ENCODE peak calls at places on chromosome 18, in four cellular contexts. V, R, X and T are unnamed samples.

GRCh38 chr18:35939166-35939565 is 33.3 kb upstream of the RMP24 start:
- DNase-seq in V (no peak), R (no peak), X (peak; percentile 3), T (no peak)

GRCh38 chr18:79366177-79367094 is 29.3 kb upstream of the NFATC1 start:
- DNase-seq in V (no peak), R (no peak), X (no peak), T (no peak)

GRCh38 chr18:35432565-35433001 is 55.4 kb upstream of the ZNF396 start:
- DNase-seq in V (no peak), R (no peak), X (no peak), T (no peak)

GRCh38 chr18:38635706-38636105 is 1070.1 kb upstream of the CELF4 start:
- DNase-seq in V (no peak), R (no peak), X (no peak), T (no peak)

GRCh38 chr18:45839415-45840395 is 14.2 kb downstream of the SIGLEC15 start:
- DNase-seq in V (no peak), R (no peak), X (peak; percentile 62), T (no peak)

GRCh38 chr18:54830260-54830659 is 2.0 kb downstream of the RAB27B start:
- DNase-seq in V (no peak), R (no peak), X (peak; percentile 26), T (no peak)

GRCh38 chr18:54254265-54254758 is 15.0 kb upstream of the POLI start:
- DNase-seq in V (no peak), R (no peak), X (peak; percentile 77), T (no peak)

GRCh38 chr18:10041180-10041579 is 127.4 kb downstream of the VAPA start:
- DNase-seq in V (peak; percentile 92), R (no peak), X (no peak), T (peak; percentile 87)

GRCh38 chr18:3664563-3665178 is 214.7 kb downstream of the TGIF1 start:
- DNase-seq in V (no peak), R (no peak), X (no peak), T (no peak)

GRCh38 chr18:79456105-79456980 is 60.6 kb downstream of the NFATC1 start:
- DNase-seq in V (no peak), R (no peak), X (no peak), T (no peak)

GRCh38 chr18:34153711-34154110 is 71.0 kb downstream of the NOL4 start:
- DNase-seq in V (no peak), R (no peak), X (peak; percentile 21), T (no peak)

GRCh38 chr18:73979742-73980141 is 167.9 kb downstream of the FBXO15 start:
- DNase-seq in V (no peak), R (no peak), X (peak; percentile 66), T (no peak)

GRCh38 chr18:8426401-8426800 is 182.8 kb upstream of the RAB12 start:
- DNase-seq in V (no peak), R (no peak), X (no peak), T (no peak)

GRCh38 chr18:2433366-2433765 is 137.9 kb downstream of the METTL4 start:
- DNase-seq in V (no peak), R (no peak), X (no peak), T (no peak)

GRCh38 chr18:24369420-24369819 is 28.2 kb downstream of the OSBPL1A start:
- DNase-seq in V (no peak), R (no peak), X (no peak), T (no peak)

GRCh38 chr18:76721207-76721996 is 101.0 kb upstream of the ZNF236 start:
- DNase-seq in V (peak; percentile 38), R (no peak), X (no peak), T (no peak)

GRCh38 chr18:47809420-47809819 is 121.0 kb downstream of the SMAD2 start:
- DNase-seq in V (no peak), R (no peak), X (no peak), T (no peak)

GRCh38 chr18:73646772-73647171 is 500.9 kb downstream of the FBXO15 start:
- DNase-seq in V (no peak), R (no peak), X (peak; percentile 85), T (no peak)

GRCh38 chr18:77765468-77765867 is 515.8 kb downstream of the GALR1 start:
- DNase-seq in V (no peak), R (no peak), X (peak; percentile 51), T (no peak)

GRCh38 chr18:3624546-3624817 is 174.5 kb downstream of the TGIF1 start:
- DNase-seq in V (no peak), R (no peak), X (no peak), T (no peak)

GRCh38 chr18:74197705-74198341 is 49.5 kb downstream of the TIMM21 start:
- DNase-seq in V (no peak), R (no peak), X (no peak), T (peak; percentile 76)

GRCh38 chr18:77004555-77005380 is 127.8 kb downstream of the MBP start:
- DNase-seq in V (no peak), R (no peak), X (no peak), T (peak; percentile 69)

GRCh38 chr18:44668280-44668975 is 12.3 kb upstream of the SETBP1 start:
- DNase-seq in V (no peak), R (no peak), X (peak; percentile 2), T (no peak)

GRCh38 chr18:59737776-59738295 is 40.6 kb upstream of the CCBE1 start:
- DNase-seq in V (no peak), R (no peak), X (no peak), T (no peak)

GRCh38 chr18:60649816-60650215 is 277.2 kb upstream of the MC4R start:
- DNase-seq in V (no peak), R (no peak), X (no peak), T (no peak)

GRCh38 chr18:63586431-63586830 is 712 bp upstream of the SERPINB13 start:
- DNase-seq in V (no peak), R (no peak), X (no peak), T (no peak)

GRCh38 chr18:61597321-61597720 is 264.1 kb downstream of the CDH20 start:
- DNase-seq in V (no peak), R (no peak), X (no peak), T (no peak)

GRCh38 chr18:9539283-9539682 is 64.0 kb downstream of the RALBP1 start:
- DNase-seq in V (no peak), R (no peak), X (peak; percentile 96), T (no peak)

GRCh38 chr18:21853020-21853419 is 112.4 kb downstream of the MIB1 start:
- DNase-seq in V (no peak), R (peak; percentile 90), X (no peak), T (no peak)

GRCh38 chr18:75249672-75250470 is 39.3 kb downstream of the TSHZ1 start:
- DNase-seq in V (no peak), R (no peak), X (no peak), T (no peak)

GRCh38 chr18:75244336-75244735 is 33.7 kb downstream of the TSHZ1 start:
- DNase-seq in V (no peak), R (no peak), X (peak; percentile 6), T (peak; percentile 76)

GRCh38 chr18:68791801-68792200 is 6.1 kb upstream of the CCDC102B start:
- DNase-seq in V (no peak), R (no peak), X (no peak), T (no peak)

GRCh38 chr18:37450434-37451133 is 115.0 kb downstream of the CELF4 start:
- DNase-seq in V (no peak), R (no peak), X (no peak), T (no peak)

GRCh38 chr18:55875330-55875933 is 287.4 kb upstream of the TCF4 start:
- DNase-seq in V (no peak), R (no peak), X (no peak), T (no peak)

GRCh38 chr18:35060092-35060491 is 18.9 kb downstream of the MAPRE2 start:
- DNase-seq in V (no peak), R (no peak), X (no peak), T (no peak)

GRCh38 chr18:49168970-49169619 is 218.3 kb upstream of the SMAD7 start:
- DNase-seq in V (no peak), R (peak; percentile 63), X (no peak), T (no peak)
- H3K4me3 ChIP-seq in V (no peak overlapping the region), R (no peak overlapping the region), X (no peak overlapping the region), T (peak overlapping the region; percentile 51)

GRCh38 chr18:41072946-41073345 is 882.1 kb upstream of the PIK3C3 start:
- DNase-seq in V (no peak), R (no peak), X (no peak), T (no peak)
- H3K27ac ChIP-seq in V (no peak overlapping the region), R (no peak overlapping the region), X (no peak overlapping the region), T (no peak overlapping the region)

GRCh38 chr18:12274793-12275192 is 20.6 kb downstream of the CIDEA start:
- DNase-seq in V (no peak), R (no peak), X (no peak), T (no peak)

GRCh38 chr18:12276736-12277554 is 22.8 kb downstream of the CIDEA start:
- DNase-seq in V (peak; percentile 85), R (no peak), X (no peak), T (no peak)

DNA sequence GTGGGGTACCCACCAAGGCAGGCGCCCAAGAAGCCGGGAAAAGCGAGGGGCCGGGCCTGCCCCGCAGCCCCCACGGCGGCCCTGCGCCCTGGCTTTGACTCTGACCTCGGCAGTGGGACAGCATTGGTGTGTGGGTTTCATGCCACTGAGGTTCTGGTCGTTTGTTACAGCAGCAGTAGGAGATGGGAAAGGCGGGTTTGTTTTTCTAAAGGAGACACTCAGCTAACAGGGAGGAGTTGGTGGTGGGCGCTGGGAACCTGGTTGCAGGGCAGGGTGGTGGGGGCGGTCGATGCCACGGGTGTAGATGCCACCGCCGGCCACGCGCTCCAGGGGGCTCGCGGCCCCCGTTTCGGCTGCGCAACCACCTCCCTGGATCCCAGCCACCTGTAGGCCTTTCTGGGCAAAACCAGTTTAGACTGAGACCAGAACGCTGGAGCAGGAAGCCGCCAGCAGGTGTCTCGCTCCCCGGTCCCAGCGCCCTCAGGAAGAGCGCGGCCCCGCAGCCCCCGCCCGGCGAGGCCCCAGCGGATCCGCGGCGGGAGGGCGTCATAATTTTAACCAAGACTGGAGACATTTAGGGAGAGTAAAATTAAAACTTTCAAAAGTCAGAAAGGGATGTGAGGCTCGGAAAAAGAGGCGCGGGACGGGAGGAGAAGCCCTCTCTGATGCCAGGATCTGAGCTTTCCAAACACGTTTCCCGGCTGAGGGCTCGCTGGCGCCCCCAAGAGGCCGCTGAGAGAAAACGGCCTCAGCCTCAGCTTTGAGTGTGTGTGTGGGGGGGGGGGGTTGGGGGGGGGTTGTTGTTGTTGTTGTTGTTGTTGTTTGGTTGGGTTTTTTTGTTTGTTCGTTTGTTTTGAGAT is 17.4 kb downstream of the CIDEA start:
- DNase-seq in V (peak; percentile 86), R (peak; percentile 80), X (peak; percentile 82), T (peak; percentile 87)
- H3K4me3 ChIP-seq in V (peak overlapping the region; percentile 50), R (peak overlapping the region; percentile 57), X (peak overlapping the region; percentile 87), T (peak overlapping the region; percentile 52)

GRCh38 chr18:23143059-23143831 is 8.0 kb downstream of the CABLES1 start:
- DNase-seq in V (peak; percentile 86), R (no peak), X (peak; percentile 74), T (no peak)
- H3K27ac ChIP-seq in V (peak overlapping the region; percentile 82), R (no peak overlapping the region), X (peak overlapping the region; percentile 91), T (peak overlapping the region; percentile 56)